ENCODE peak calls at places on chromosomes 12 and 14, in four cellular contexts. Q is HFFc6, X is H9, R is lower leg skin. Z is an unnamed sample.

GRCh38 chr14:100278702-100279101 is 27.5 kb downstream of the SLC25A29 start:
- DNase-seq in Q (peak; percentile 63), X (no peak), R (no peak), Z (peak; percentile 20)

GRCh38 chr12:42482820-42483533 is 106.6 kb downstream of the PRICKLE1 start:
- DNase-seq in R (peak; percentile 28), X (peak; percentile 86), Q (peak; percentile 11), Z (no peak)

GRCh38 chr14:101174522-101174838 is 271.0 kb upstream of the RTL1 start:
- DNase-seq in X (no peak), R (no peak), Q (no peak), Z (no peak)

GRCh38 chr12:24705741-24706358 is 243.1 kb downstream of the BCAT1 start:
- DNase-seq in X (no peak), Q (no peak), R (no peak), Z (no peak)

GRCh38 chr12:29148958-29149690 is at the start of gene FAR2:
- DNase-seq in X (peak; percentile 67), Q (no peak), R (no peak), Z (no peak)

GRCh38 chr12:124916370-124917134 is 2.1 kb upstream of the UBC start:
- DNase-seq in R (peak; percentile 91), X (no peak), Q (peak; percentile 95), Z (no peak)

GRCh38 chr12:114812858-114813761 is 129.1 kb upstream of the TBX3 start:
- DNase-seq in X (no peak), Q (no peak), R (no peak), Z (peak; percentile 19)

GRCh38 chr12:3137814-3138445 is 60.8 kb downstream of the TSPAN9 start:
- DNase-seq in Q (no peak), R (no peak), X (no peak), Z (no peak)

GRCh38 chr12:94710933-94711332 is 60.6 kb upstream of the TMCC3 start:
- DNase-seq in R (no peak), Q (peak; percentile 19), X (peak; percentile 67), Z (no peak)

GRCh38 chr12:132710062-132710421 is 600 bp upstream of the PGAM5 start:
- DNase-seq in X (no peak), Q (no peak), R (no peak), Z (no peak)

GRCh38 chr14:53715390-53715730 is 241.3 kb downstream of the BMP4 start:
- DNase-seq in X (no peak), R (no peak), Q (peak; percentile 38), Z (no peak)

GRCh38 chr12:124044809-124045321 is 71.8 kb downstream of the ZNF664 start:
- DNase-seq in X (no peak), Q (no peak), R (no peak), Z (no peak)

GRCh38 chr12:56118688-56119045 is 601 bp downstream of the ZC3H10 start:
- DNase-seq in Q (no peak), R (no peak), X (no peak), Z (no peak)

GRCh38 chr14:88599761-88600439 is 37.1 kb downstream of the ZC3H14 start:
- DNase-seq in X (no peak), R (no peak), Q (no peak), Z (no peak)

GRCh38 chr12:112161711-112162110 is 36.4 kb downstream of the TRAFD1 start:
- DNase-seq in Q (no peak), X (no peak), R (no peak), Z (no peak)

GRCh38 chr14:33959692-33960151 is 8.8 kb upstream of the EGLN3 start:
- DNase-seq in Q (no peak), R (no peak), X (peak; percentile 61), Z (no peak)

GRCh38 chr12:110039085-110039807 is 9.1 kb downstream of the C12orf76 start:
- DNase-seq in X (peak; percentile 45), R (no peak), Q (peak; percentile 96), Z (peak; percentile 89)

GRCh38 chr14:21104448-21105060 is 3.7 kb downstream of the TMEM253 start:
- DNase-seq in X (peak; percentile 79), Q (peak; percentile 72), R (peak; percentile 81), Z (no peak)

DNA sequence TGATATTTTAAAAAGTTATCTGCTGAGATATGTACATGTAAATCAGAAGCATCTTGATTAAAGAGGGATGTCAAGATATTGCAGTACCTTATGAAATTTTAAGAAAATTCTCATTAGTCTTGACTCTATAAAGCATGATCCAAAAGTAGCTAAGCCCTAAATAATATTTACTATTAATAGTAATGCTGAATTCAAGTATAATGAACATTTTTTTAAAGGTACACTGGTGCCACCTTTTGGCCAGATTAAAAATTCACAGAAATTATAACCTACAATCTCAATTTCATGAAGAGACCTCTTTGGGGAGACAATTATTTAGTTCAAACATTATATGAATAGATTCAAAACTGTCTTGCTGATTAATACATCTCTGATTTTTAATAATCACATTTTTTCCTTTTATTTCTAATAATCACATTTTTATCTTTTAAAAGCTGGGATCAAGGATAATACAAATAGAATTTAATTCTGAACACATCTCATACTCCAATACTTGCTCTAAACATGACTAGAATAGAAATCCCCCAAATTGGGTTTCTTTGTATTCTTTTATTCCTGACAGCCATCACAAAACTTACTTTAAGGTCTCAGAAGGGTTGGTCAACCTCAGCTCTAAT is 13.4 kb downstream of the AKAP5 start:
- DNase-seq in X (no peak), R (no peak), Q (no peak), Z (no peak)
- TF ChIP-seq CTCF in X (peak; percentile 45), R (no peak), Q (peak; percentile 77), Z (peak; percentile 25)

GRCh38 chr12:121010860-121011259 is 5.4 kb downstream of the C12orf43 start:
- DNase-seq in Q (no peak), R (no peak), X (no peak), Z (no peak)

GRCh38 chr12:121011820-121012219 is 4.5 kb downstream of the C12orf43 start:
- DNase-seq in X (no peak), R (no peak), Q (no peak), Z (no peak)

GRCh38 chr12:121013715-121014114 is 2.6 kb downstream of the C12orf43 start:
- DNase-seq in R (no peak), X (no peak), Q (no peak), Z (no peak)

GRCh38 chr12:121008347-121009098 is 7.8 kb downstream of the C12orf43 start:
- DNase-seq in Q (no peak), X (no peak), R (no peak), Z (no peak)

GRCh38 chr12:121009744-121010143 is 6.5 kb downstream of the C12orf43 start:
- DNase-seq in X (peak; percentile 74), R (no peak), Q (peak; percentile 40), Z (no peak)
- TF ChIP-seq CTCF in X (peak; percentile 73), R (no peak), Q (peak; percentile 80), Z (peak; percentile 26)

DNA sequence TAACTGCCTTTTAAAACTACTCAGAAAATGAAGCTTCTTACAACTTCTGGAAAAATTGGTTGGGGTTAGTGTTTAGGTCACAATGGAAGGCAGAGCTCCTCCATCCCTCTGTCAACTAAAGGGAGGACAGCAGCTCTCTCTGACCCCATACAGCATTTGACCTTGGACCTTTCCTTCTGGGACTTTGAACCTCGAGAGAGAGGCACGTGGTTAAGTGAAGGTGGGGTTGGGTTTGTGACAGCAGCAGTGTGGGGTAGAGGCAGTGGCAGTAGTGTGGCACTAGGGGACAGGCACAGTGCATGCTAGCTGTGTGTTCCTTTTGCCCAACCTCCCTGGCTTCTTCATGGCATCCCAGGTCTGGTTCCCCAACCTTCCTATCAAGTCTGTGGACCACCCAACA is 9.4 kb upstream of the C12orf75 start:
- DNase-seq in R (no peak), X (no peak), Q (no peak), Z (no peak)
- TF ChIP-seq CTCF in R (no peak), X (no peak), Q (no peak), Z (no peak)

DNA sequence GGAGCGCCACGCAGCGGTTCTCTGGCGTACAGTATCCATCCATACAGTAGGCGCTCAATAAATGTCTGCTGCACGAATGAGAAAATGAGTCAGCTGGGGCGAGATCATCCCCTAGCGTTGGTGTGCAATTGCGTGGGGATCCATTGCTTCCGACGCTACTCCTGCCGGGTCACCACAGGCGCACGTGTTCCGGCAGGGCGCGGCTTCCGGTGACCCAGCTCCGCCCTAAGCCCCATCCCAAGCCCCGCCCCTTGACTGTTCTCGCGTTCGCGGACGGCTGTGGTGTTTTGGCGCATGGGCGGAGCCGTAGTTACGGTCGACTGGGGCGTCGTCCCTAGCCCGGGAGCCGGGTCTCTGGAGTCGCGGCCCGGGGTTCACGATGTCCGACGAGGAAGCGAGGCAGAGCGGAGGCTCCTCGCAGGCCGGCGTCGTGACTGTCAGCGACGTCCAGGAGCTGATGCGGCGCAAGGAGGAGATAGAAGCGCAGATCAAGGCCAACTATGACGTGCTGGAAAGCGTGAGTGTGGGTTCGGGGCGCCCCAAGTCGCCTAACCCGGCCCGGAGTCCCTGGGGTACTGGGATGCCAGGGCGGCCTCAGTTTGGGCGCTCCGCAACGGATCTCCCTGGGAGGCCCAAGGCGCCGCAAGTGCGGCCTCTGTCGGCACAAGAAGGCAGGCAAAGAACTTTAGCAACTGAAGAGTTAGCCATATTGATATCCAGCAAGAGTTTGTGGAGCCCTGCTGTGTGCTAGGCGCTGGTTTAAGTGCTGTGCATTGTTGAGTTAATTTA is at the start of gene PSMD9:
- DNase-seq in Q (peak; percentile 97), R (peak; percentile 96), X (peak; percentile 98), Z (peak; percentile 96)
- TF ChIP-seq CTCF in Q (peak; percentile 71), R (no peak), X (peak; percentile 79), Z (peak; percentile 79)

GRCh38 chr14:39491134-39491541 is 58.9 kb upstream of the FBXO33 start:
- DNase-seq in R (no peak), Q (peak; percentile 30), X (no peak), Z (no peak)
- TF ChIP-seq CTCF in R (no peak), Q (peak; percentile 88), X (peak; percentile 77), Z (peak; percentile 25)

GRCh38 chr12:977163-977562 is 13.9 kb upstream of the ERC1 start:
- DNase-seq in X (no peak), R (no peak), Q (no peak), Z (no peak)
- TF ChIP-seq CTCF in X (no peak), R (no peak), Q (no peak), Z (no peak)

GRCh38 chr12:69443916-69444315 is 26.3 kb upstream of the FRS2 start:
- DNase-seq in Q (no peak), X (no peak), R (no peak), Z (no peak)
- TF ChIP-seq CTCF in Q (no peak), X (no peak), R (no peak), Z (no peak)

DNA sequence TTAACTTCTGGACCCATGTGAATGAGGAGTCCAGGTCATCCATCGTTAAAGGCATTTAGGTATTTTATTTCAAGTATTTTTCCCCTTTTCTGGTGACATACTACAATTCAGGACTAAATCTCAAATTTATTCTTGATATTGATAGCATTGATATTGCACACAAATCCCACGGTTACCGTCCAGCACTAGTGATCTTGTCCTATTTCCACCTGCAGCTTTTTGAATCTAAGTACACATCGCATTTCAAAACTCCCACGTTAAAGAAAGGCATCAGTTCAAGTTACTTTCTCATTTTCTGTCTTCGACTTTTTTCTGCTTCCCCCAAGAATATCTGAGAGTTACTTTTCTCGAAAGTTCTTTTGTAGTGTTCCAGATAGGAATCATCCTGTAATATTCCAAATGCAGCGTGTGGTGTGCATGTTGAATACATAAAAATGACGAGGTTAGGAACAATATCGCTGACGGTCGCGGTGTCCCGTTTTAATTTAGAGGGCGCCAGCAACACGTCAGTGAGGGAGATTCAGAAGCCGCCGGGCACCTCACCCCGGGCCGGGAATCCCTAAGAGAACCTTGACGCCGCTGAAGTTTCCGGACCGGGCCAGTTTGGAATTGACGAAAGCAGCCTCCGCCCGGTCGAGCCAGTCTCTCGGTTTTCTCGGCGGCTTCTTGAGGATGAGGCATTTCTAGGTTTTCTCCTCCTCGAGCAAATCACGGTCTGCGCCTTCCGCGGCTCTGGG is 569 bp upstream of the RGS6 start:
- DNase-seq in R (no peak), Q (no peak), X (no peak), Z (no peak)
- TF ChIP-seq CTCF in R (no peak), Q (no peak), X (no peak), Z (no peak)

GRCh38 chr12:6752181-6752930 is 585 bp downstream of the MLF2 start:
- DNase-seq in X (peak; percentile 68), Q (peak; percentile 54), R (peak; percentile 44), Z (no peak)
- TF ChIP-seq CTCF in X (peak; percentile 42), Q (peak; percentile 69), R (no peak), Z (peak; percentile 47)